ENCODE peak calls at places on chromosomes 6 and 20, in five cellular contexts. Q is HepG2, A is A549, D is SK-N-SH, U is HCT116. S is an unnamed sample.

GRCh38 chr6:2744206-2744771 is 6.4 kb downstream of the MYLK4 start:
- DNase-seq in Q (no peak), D (peak), U (no peak), A (peak), S (no peak)

GRCh38 chr6:32146287-32146686 is 5.5 kb downstream of the PRRT1 start:
- DNase-seq in U (no peak), D (no peak), Q (no peak), A (no peak), S (no peak)

GRCh38 chr20:57188056-57188455 is 78.4 kb downstream of the BMP7 start:
- DNase-seq in A (no peak), U (no peak), Q (no peak), D (no peak), S (no peak)

GRCh38 chr20:6006603-6006949 is 47.3 kb downstream of the LRRN4 start:
- DNase-seq in Q (no peak), U (no peak), D (no peak), A (no peak), S (peak)

GRCh38 chr6:87315071-87315470 is 7.3 kb upstream of the SMIM8 start:
- DNase-seq in D (no peak), U (no peak), A (no peak), Q (no peak), S (no peak)

GRCh38 chr20:3686867-3687321 is 5.1 kb upstream of the ADAM33 start:
- DNase-seq in A (no peak), D (no peak), U (no peak), Q (no peak), S (no peak)

GRCh38 chr6:149246691-149247384 is 70.7 kb upstream of the TAB2 start:
- DNase-seq in D (no peak), Q (no peak), A (no peak), U (no peak), S (no peak)

GRCh38 chr6:143027058-143027457 is 33.6 kb upstream of the AIG1 start:
- DNase-seq in A (no peak), U (peak), D (no peak), Q (peak), S (peak)

GRCh38 chr6:141451508-141452353 is 681.0 kb upstream of the GJE1 start:
- DNase-seq in D (no peak), U (peak), Q (no peak), A (peak), S (peak)

GRCh38 chr6:132830236-132830799 is 15.9 kb downstream of the RPS12 start:
- DNase-seq in U (no peak), D (peak), Q (peak), A (no peak), S (peak)

GRCh38 chr20:36173451-36173933 is 19.0 kb downstream of the EPB41L1 start:
- DNase-seq in Q (no peak), D (peak), A (no peak), U (no peak), S (no peak)

GRCh38 chr6:148867851-148868250 is 121.0 kb downstream of the UST start:
- DNase-seq in A (no peak), Q (no peak), D (no peak), U (no peak), S (no peak)

GRCh38 chr6:116057766-116058165 is 2.9 kb downstream of the FRK start:
- DNase-seq in A (no peak), Q (no peak), U (no peak), D (no peak), S (no peak)

GRCh38 chr20:59825563-59825920 is 107.9 kb downstream of the SYCP2 start:
- DNase-seq in Q (no peak), U (no peak), D (no peak), A (no peak), S (no peak)

GRCh38 chr20:24658920-24659660 is 189.7 kb downstream of the SYNDIG1 start:
- DNase-seq in A (no peak), D (peak), Q (no peak), U (no peak), S (no peak)

GRCh38 chr20:20321134-20321533 is 46.8 kb upstream of the INSM1 start:
- DNase-seq in D (no peak), Q (no peak), U (no peak), A (no peak), S (no peak)

GRCh38 chr6:166644631-166645030 is 17.6 kb upstream of the RPS6KA2 start:
- DNase-seq in D (no peak), Q (no peak), U (no peak), A (no peak), S (no peak)

GRCh38 chr6:137881522-137881886 is 14.4 kb downstream of the TNFAIP3 start:
- DNase-seq in U (no peak), D (no peak), Q (no peak), A (no peak), S (no peak)

GRCh38 chr20:40945754-40946451 is 82.7 kb upstream of the TOP1 start:
- DNase-seq in D (peak), A (peak), Q (peak), U (peak), S (peak)

GRCh38 chr6:93962566-93962965 is 543.2 kb upstream of the EPHA7 start:
- DNase-seq in D (no peak), U (no peak), Q (no peak), A (no peak), S (no peak)

GRCh38 chr6:5082487-5083306 is 2.4 kb upstream of the PPP1R3G start:
- DNase-seq in A (peak), Q (peak), D (peak), U (peak), S (no peak)

GRCh38 chr6:110246900-110247546 is 66.8 kb downstream of the CDC40 start:
- DNase-seq in Q (no peak), U (no peak), A (no peak), D (no peak), S (no peak)

GRCh38 chr6:110250058-110250457 is 69.8 kb downstream of the CDC40 start:
- DNase-seq in U (no peak), D (no peak), Q (no peak), A (no peak), S (no peak)

GRCh38 chr6:110255356-110255755 is 75.1 kb downstream of the CDC40 start:
- DNase-seq in U (no peak), Q (no peak), A (peak), D (no peak), S (peak)

GRCh38 chr6:110256366-110256765 is 76.1 kb downstream of the CDC40 start:
- DNase-seq in U (no peak), D (no peak), A (no peak), Q (no peak), S (no peak)

GRCh38 chr6:110250838-110251237 is 70.6 kb downstream of the CDC40 start:
- DNase-seq in D (no peak), U (no peak), Q (peak), A (no peak), S (no peak)
- TF ChIP-seq MAX in D (no peak), U (no peak), Q (no peak), A (no peak), S (no peak)

DNA sequence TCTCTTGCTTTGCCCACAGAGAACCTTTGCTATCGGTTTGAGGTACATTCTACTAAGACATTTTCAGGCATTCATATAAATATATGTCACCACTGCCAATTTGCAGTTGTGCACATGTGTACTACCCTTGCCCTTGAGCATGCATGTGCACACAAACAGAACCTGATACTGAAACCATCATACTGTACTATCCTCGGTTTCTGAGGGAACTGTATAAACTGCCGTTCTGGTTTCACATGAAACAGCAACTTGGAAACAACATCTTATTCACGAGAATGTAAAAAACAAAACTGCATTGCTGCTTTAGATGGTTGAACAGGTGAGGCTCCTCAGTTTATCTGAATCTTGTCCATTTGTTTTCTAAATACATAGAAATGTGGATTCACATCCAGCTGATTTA is 151.2 kb upstream of the TMEM170B start:
- DNase-seq in Q (no peak), U (no peak), D (no peak), A (no peak), S (no peak)
- TF ChIP-seq MAX in Q (no peak), U (no peak), D (no peak), A (no peak), S (no peak)

DNA sequence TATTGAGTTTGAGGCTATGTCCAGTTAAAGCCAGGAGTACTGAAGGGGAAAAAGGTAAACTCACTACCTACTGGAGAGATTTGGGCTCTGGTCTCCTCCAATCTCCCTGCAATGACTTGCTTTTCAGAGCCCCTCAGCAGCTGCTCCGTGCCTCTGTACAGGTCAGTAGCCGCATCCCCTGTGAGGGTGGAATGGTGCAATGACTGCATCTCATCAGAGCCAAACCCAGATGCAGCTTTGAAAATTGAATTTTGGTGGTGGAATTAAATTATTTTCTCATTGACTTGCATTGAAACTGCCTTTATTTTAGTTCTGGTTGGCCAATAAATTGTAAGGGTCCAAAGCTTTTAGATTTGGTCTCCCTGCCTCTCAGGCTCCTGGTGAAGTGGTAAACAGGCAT is 166.7 kb downstream of the DLL1 start:
- DNase-seq in U (no peak), D (peak), Q (no peak), A (no peak), S (no peak)
- TF ChIP-seq MAX in U (no peak), D (no peak), Q (no peak), A (no peak), S (no peak)

GRCh38 chr20:34099675-34100074 is 12.4 kb downstream of the EIF2S2 start:
- DNase-seq in D (no peak), A (no peak), U (no peak), Q (no peak), S (no peak)

GRCh38 chr20:34093895-34094294 is 18.1 kb downstream of the EIF2S2 start:
- DNase-seq in Q (no peak), U (no peak), D (no peak), A (no peak), S (no peak)

GRCh38 chr20:34098570-34098969 is 13.5 kb downstream of the EIF2S2 start:
- DNase-seq in Q (no peak), U (no peak), D (no peak), A (no peak), S (no peak)

GRCh38 chr20:34096699-34097420 is 15.2 kb downstream of the EIF2S2 start:
- DNase-seq in A (no peak), D (no peak), Q (no peak), U (no peak), S (no peak)

DNA sequence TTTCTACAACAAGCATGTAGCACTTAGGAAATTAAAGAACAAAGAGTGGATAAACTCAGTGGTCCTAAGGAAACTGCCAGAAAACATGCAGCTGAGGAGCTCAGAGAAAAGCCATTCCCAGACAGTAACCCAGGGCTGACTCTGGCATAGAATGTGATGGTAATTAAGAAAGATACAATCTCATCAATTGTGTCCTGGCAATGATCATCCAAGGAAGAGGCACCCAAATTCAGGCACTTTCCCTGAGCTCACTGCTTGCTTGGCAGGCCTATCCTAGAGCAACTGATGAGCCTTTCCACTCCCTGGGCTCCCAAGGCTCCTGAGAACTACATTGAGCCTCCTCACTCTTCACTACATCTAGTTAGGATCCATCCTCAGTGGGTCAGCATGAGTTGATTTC is 16.2 kb downstream of the EIF2S2 start:
- DNase-seq in A (no peak), D (no peak), Q (no peak), U (no peak), S (no peak)
- TF ChIP-seq MAX in A (no peak), D (no peak), Q (no peak), U (no peak), S (no peak)

GRCh38 chr20:1326031-1326930 is 2.7 kb downstream of the SDCBP2 start:
- DNase-seq in Q (no peak), A (peak), D (no peak), U (no peak), S (peak)

GRCh38 chr20:1325173-1326030 is 3.5 kb downstream of the SDCBP2 start:
- DNase-seq in D (peak), A (peak), U (peak), Q (peak), S (peak)

GRCh38 chr20:1328680-1329330 is at the start of gene SDCBP2:
- DNase-seq in U (peak), Q (no peak), A (no peak), D (no peak), S (no peak)

GRCh38 chr20:1327827-1328679 is 886 bp downstream of the SDCBP2 start:
- DNase-seq in U (no peak), Q (peak), A (no peak), D (no peak), S (no peak)

GRCh38 chr20:1327241-1327653 is 1.7 kb downstream of the SDCBP2 start:
- DNase-seq in Q (no peak), D (no peak), U (no peak), A (no peak), S (peak)
- TF ChIP-seq MAX in Q (no peak), D (no peak), U (no peak), A (no peak), S (no peak)

DNA sequence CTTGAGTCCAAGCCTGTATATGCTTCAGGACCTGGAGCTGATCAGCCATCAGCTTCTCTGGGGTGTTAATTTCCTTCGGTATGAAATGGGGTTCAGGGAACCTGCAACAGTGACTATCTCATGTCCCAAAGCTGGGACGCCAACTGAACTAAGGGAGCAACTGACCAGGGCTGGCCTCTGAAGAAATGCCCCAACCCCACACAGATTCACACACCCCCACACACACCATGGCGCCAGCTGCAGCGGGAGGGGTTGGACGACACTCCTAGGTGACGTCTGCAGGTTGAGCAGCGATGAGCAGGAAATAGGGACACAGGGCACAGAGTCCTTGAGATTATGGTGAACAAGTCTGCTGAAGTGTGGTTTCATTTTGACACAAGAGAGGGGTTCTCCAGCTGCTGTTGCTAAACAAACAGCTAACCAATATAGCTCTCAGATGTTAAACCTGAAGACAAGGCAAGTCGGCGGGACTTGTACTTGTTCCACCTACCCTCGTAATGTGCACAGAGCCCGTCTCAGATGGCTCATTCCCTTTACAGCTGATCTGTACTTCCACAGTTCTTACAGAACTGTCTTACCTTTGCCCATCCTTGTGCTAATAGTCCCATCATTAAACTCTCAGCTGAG is 7.5 kb upstream of the ADTRP start:
- DNase-seq in A (no peak), U (no peak), D (no peak), Q (no peak), S (no peak)
- TF ChIP-seq MAX in A (no peak), U (no peak), D (no peak), Q (no peak), S (no peak)

DNA sequence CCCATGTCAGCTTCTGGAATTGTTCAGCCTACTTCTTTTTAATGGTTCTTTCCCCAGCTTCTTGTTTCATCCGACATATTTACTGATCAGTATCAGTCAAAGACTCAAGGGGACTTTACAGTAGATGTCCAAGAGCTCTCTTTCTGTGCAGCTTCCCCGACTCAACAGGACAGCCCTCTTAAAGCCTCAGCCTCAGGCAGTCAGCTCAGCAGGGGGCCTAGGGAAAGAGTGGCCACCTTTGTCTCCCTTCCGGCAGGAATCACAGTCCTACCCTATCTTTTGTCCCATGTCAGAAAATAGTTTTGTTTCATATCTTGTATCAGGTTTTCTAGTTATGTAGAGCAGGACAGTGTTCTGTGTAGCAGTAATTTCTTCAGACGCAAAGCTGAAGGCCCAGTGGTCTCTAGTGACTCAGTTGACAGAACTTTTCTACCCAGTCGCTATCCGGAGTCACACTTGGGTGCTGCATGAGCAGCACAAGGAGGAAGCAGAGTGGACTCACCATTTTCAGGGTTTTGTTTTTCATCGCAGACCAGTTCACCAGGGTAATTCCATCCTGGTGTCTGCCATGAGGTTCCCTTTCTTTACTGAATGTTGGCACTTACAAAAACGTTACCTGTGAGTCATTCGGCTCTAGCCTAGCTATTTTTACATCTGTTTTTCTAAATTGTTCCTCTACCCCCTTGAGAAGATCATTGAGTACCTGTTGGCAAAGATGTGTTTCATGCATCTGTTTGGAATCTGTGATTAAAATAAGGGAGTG is 47.7 kb downstream of the SPATA2 start:
- DNase-seq in Q (no peak), D (no peak), U (no peak), A (no peak), S (no peak)
- TF ChIP-seq MAX in Q (no peak), D (no peak), U (no peak), A (no peak), S (no peak)

DNA sequence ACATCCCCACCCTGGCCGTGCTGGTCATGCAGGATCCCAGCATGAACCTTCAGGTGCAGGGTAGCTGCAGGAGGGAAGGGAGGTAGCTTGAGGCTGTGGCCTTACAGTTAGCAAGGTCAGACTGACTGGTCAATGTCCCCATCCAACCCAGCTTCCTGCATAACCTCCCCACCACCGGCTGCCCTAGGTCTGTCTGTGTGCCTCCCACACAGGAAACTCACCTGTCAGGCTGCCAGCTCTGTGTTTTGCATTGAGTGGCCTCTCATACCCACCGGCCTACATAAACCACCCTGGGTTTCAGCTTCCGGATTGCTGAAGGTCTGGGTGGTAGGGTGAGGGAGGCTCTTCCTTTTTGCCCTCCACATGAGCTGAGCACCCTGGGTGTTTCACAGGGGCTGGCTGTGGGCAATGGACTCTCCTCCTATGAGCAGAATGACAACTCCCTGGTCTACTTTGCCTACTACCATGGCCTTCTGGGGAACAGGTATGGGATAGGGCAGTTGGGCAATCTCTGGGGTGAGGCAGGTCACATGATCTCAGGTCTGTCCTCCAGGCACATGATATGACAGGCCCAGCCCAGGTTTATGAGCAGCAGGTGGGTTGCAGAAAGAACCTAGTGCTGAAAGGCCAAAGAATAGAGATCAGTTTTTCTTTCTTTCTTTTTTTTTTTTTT is 1.8 kb downstream of the CTSA start:
- DNase-seq in A (no peak), U (no peak), Q (no peak), D (no peak), S (no peak)
- TF ChIP-seq MAX in A (no peak), U (no peak), Q (no peak), D (no peak), S (no peak)

GRCh38 chr6:127090051-127090450 is 28.4 kb upstream of the RSPO3 start:
- DNase-seq in U (no peak), D (no peak), Q (no peak), A (no peak), S (no peak)
- TF ChIP-seq MAX in U (no peak), D (no peak), Q (no peak), A (no peak), S (no peak)

DNA sequence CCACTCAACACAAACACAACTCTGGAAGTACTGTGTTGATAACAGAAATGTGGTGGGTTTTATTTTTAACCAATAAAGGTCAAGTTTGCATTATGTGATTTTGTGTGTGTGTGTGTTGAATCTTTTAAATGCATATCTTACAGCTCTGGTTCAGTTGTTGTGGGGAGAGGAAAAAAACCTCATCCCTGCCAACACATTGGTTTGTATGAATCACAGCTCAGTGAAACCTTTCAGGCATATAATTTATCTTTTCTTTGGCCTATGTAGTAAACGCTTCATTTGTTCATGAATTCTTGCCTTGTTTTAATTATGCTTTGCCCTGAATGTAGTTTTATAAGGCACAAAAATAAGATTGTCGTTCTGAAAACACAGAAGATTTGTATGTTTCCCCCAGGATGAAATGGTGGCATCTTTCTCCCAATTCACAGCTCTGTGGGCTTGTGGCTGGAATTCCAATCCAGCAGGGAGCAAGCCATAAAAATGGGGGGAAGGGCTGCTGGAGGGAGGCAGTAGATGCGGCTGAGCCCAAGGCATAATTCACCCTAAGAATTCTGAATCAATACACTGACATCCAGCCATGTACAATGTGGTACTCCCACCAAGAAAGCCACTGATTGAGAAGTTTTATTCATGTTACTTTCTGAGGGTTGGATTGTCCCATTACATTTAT is 45.1 kb downstream of the BCAS1 start:
- DNase-seq in A (no peak), D (no peak), U (no peak), Q (no peak), S (no peak)
- TF ChIP-seq MAX in A (no peak), D (no peak), U (no peak), Q (no peak), S (no peak)

S was measured in endothelial cell of umbilical vein.